ENCODE peak calls at places on chromosomes 13 and 19, in five cellular contexts. T is naive B cell, Y is substantia nigra, O is HFFc6, N is tibial nerve. Q is an unnamed sample.

GRCh38 chr19:10191347-10191746 is 3.4 kb downstream of the DNMT1 start:
- DNase-seq in T (no peak), Y (no peak), O (peak; percentile 74), N (peak; percentile 51), Q (peak; percentile 64)

GRCh38 chr19:35060160-35060855 is 18.8 kb downstream of the HPN start:
- DNase-seq in T (no peak), Y (no peak), O (no peak), N (no peak), Q (no peak)

GRCh38 chr13:92826197-92826596 is 400.4 kb upstream of the GPC6 start:
- DNase-seq in T (no peak), Y (no peak), O (no peak), N (no peak), Q (no peak)

GRCh38 chr19:14577885-14578427 is 4.9 kb upstream of the CLEC17A start:
- DNase-seq in T (peak; percentile 65), Y (no peak), O (no peak), N (no peak), Q (no peak)

GRCh38 chr13:90414691-90415596 is 932.5 kb upstream of the MIR17HG start:
- DNase-seq in T (no peak), Y (no peak), O (peak; percentile 62), N (no peak), Q (peak; percentile 61)

GRCh38 chr19:48059331-48059730 is 15.5 kb upstream of the CABP5 start:
- DNase-seq in T (no peak), Y (no peak), O (no peak), N (no peak), Q (no peak)

GRCh38 chr13:47033216-47033615 is 136.4 kb upstream of the HTR2A start:
- DNase-seq in T (no peak), Y (no peak), O (peak; percentile 31), N (no peak), Q (peak; percentile 25)

GRCh38 chr19:10335149-10336053 is 2.1 kb upstream of the RAVER1 start:
- DNase-seq in T (no peak), Y (no peak), O (no peak), N (no peak), Q (no peak)

GRCh38 chr19:20926796-20927195 is 3.7 kb downstream of the ZNF85 start:
- DNase-seq in T (no peak), Y (no peak), O (no peak), N (no peak), Q (no peak)

GRCh38 chr13:24215732-24216131 is 55.2 kb downstream of the SPATA13 start:
- DNase-seq in T (no peak), Y (no peak), O (no peak), N (peak; percentile 25), Q (peak; percentile 36)

GRCh38 chr19:2318923-2319322 is 9.5 kb downstream of the LSM7 start:
- DNase-seq in T (no peak), Y (no peak), O (no peak), N (no peak), Q (no peak)

GRCh38 chr19:35080613-35081170 is 34.9 kb upstream of the FXYD3 start:
- DNase-seq in T (no peak), Y (no peak), O (no peak), N (no peak), Q (no peak)

GRCh38 chr19:36215276-36216171 is 618 bp downstream of the ZNF146 start:
- DNase-seq in T (no peak), Y (no peak), O (no peak), N (no peak), Q (peak; percentile 29)